ENCODE peak calls at places on chromosomes 7 and 10, in ten cellular contexts. J, N, P, K, C, R, X, O, I and Y are unnamed samples.

GRCh38 chr7:74068378-74069085 is 15.1 kb upstream of the LIMK1 start:
- DNase-seq in J (no peak), N (no peak), P (no peak), K (no peak), C (no peak), R (no peak), X (no peak), O (no peak), I (no peak), Y (no peak)

GRCh38 chr7:19145429-19146201 is 394 bp upstream of the FERD3L start:
- DNase-seq in J (no peak), N (no peak), P (no peak), K (no peak), C (no peak), R (no peak), X (no peak), O (no peak), I (no peak), Y (no peak)

GRCh38 chr10:19815478-19816419 is 483 bp upstream of the PLXDC2 start:
- DNase-seq in J (peak; percentile 19), N (no peak), P (peak; percentile 83), K (peak; percentile 56), C (no peak), R (no peak), X (peak; percentile 91), O (no peak), I (peak; percentile 77), Y (no peak)

GRCh38 chr7:19128856-19129255 is 11.4 kb upstream of the TWIST1 start:
- DNase-seq in J (no peak), N (no peak), P (no peak), K (peak; percentile 34), C (peak; percentile 72), R (no peak), X (no peak), O (no peak), I (no peak), Y (no peak)

GRCh38 chr7:75772081-75773077 is at the start of gene CCL26:
- DNase-seq in J (no peak), N (no peak), P (peak; percentile 36), K (peak; percentile 79), C (peak; percentile 92), R (peak; percentile 68), X (peak; percentile 83), O (peak; percentile 72), I (peak; percentile 46), Y (no peak)

GRCh38 chr10:52447931-52448353 is 133.9 kb downstream of the DKK1 start:
- DNase-seq in J (no peak), N (no peak), P (no peak), K (peak; percentile 20), C (peak; percentile 61), R (no peak), X (no peak), O (no peak), I (no peak), Y (no peak)

GRCh38 chr10:132174237-132174636 is 12.5 kb upstream of the DPYSL4 start:
- DNase-seq in J (no peak), N (no peak), P (no peak), K (no peak), C (no peak), R (no peak), X (no peak), O (no peak), I (no peak), Y (no peak)

GRCh38 chr10:61486738-61487396 is 33.7 kb upstream of the TMEM26 start:
- DNase-seq in J (no peak), N (no peak), P (no peak), K (peak; percentile 52), C (peak; percentile 31), R (no peak), X (no peak), O (no peak), I (no peak), Y (no peak)

GRCh38 chr7:42407828-42408227 is 170.8 kb upstream of the GLI3 start:
- DNase-seq in J (no peak), N (no peak), P (peak; percentile 53), K (no peak), C (no peak), R (no peak), X (no peak), O (no peak), I (no peak), Y (no peak)

GRCh38 chr7:391961-392524 is 102.1 kb downstream of the FOXL3 start:
- DNase-seq in J (no peak), N (no peak), P (no peak), K (no peak), C (no peak), R (no peak), X (peak; percentile 37), O (no peak), I (peak; percentile 7), Y (no peak)

GRCh38 chr10:86087716-86088115 is 278.9 kb downstream of the GRID1 start:
- DNase-seq in J (no peak), N (no peak), P (no peak), K (no peak), C (no peak), R (no peak), X (no peak), O (no peak), I (no peak), Y (no peak)

DNA sequence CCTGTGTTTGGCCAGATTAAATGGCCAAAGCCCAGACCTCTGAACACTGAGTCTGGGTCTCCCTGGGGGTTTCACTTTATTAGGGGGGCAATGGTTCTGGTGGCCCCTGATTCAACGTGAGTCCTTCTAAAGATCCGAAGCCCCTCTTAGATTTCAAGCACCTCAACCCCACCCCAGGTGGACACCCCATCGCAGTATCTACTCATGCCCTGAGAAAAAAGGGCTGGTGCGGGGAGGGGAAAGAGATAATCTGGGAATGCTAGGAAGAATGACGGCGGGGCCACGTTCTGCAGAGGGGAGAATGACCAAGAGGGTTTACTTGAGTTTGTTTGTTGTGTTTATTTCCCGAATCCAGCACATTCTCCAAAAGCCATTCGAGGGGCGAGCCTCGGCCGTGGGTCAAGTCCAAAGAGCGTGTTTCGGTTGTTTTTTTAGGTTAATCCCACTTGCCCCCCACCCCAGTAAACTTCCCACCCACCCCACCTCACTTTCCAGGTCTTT is 832 bp downstream of the PDLIM1 start:
- DNase-seq in J (no peak), N (no peak), P (no peak), K (no peak), C (no peak), R (no peak), X (no peak), O (no peak), I (no peak), Y (no peak)
- H3K4me3 ChIP-seq in J (peak overlapping the region; percentile 94), N (no peak overlapping the region), P (peak overlapping the region; percentile 73), K (peak overlapping the region; percentile 98), C (peak overlapping the region; percentile 92), R (peak overlapping the region; percentile 59), X (peak overlapping the region; percentile 70), O (peak overlapping the region; percentile 62), I (peak overlapping the region; percentile 60), Y (peak overlapping the region; percentile 96)

DNA sequence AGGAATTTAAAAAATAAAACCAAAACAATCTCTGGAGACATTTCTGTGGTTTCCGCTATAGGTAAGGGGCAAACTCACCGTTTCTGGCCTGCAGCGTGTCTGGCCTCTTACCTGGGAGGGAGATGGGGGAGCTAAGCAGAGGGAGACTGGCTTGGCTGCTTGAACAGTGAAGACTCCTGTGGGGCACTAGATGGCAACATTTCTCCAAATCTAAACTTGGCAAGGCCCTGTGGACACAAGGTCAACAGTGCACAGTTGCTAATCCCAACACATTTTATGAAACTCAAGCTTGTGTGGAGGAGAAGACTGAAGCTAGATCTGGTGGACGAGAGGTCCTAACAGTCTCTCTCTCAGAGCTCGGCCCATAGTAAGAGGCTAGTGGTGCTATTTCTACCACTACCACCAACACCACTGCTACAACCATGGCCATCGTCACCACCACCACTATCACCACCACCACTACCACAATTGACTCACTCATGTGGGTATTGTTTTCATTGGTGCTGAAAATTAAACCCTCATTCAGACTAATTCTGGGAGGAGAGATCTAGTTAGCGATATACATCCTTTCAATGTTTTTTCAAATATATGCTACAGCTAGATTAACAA is 28.4 kb upstream of the CDHR3 start:
- DNase-seq in J (no peak), N (no peak), P (peak; percentile 12), K (peak; percentile 47), C (peak; percentile 81), R (peak; percentile 11), X (no peak), O (peak; percentile 19), I (no peak), Y (no peak)
- TF ChIP-seq CTCF in J (no peak), N (no peak), P (peak; percentile 30), K (peak; percentile 48), C (peak; percentile 48), R (peak; percentile 53), X (no peak), O (peak; percentile 25), I (peak; percentile 15), Y (peak; percentile 40)

DNA sequence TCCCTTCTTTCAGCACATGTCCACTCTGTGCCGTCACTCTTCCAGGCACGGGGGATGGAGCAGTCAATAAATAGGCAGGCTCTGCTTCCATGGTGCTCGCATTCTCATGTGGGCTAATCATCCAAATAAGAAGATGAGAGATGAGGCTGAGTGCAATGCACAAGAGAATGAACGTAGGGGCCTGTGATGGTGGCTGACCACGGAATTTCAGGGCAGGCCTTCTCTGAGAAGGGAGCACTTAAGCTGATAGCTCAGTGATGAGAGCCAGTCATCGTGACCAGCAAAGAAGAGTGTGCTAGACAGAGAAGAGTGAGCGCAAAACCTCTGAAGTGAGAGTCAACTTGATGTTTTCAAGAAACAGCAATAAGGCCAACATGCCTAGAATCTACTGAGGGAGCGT is 47.9 kb downstream of the TAF3 start:
- DNase-seq in J (no peak), N (no peak), P (no peak), K (peak; percentile 35), C (no peak), R (no peak), X (no peak), O (no peak), I (no peak), Y (no peak)
- H3K4me3 ChIP-seq in J (no peak overlapping the region), N (no peak overlapping the region), P (no peak overlapping the region), K (no peak overlapping the region), C (no peak overlapping the region), R (no peak overlapping the region), X (no peak overlapping the region), O (no peak overlapping the region), I (no peak overlapping the region), Y (no peak overlapping the region)

GRCh38 chr10:17226891-17227303 is 1.1 kb upstream of the VIM start:
- DNase-seq in J (no peak), N (no peak), P (no peak), K (no peak), C (no peak), R (no peak), X (peak; percentile 64), O (no peak), I (no peak), Y (no peak)

GRCh38 chr10:17229016-17229716 is 1.1 kb downstream of the VIM start:
- DNase-seq in J (peak; percentile 85), N (peak; percentile 87), P (peak; percentile 76), K (peak; percentile 89), C (peak; percentile 95), R (no peak), X (peak; percentile 97), O (no peak), I (peak; percentile 80), Y (no peak)

GRCh38 chr10:17228081-17229015 is at the start of gene VIM:
- DNase-seq in J (peak; percentile 86), N (peak; percentile 87), P (peak; percentile 97), K (peak; percentile 96), C (peak; percentile 98), R (peak; percentile 72), X (peak; percentile 98), O (peak; percentile 84), I (peak; percentile 81), Y (peak; percentile 74)

GRCh38 chr10:17225823-17226222 is 2.2 kb upstream of the VIM start:
- DNase-seq in J (no peak), N (no peak), P (no peak), K (no peak), C (no peak), R (no peak), X (no peak), O (no peak), I (no peak), Y (no peak)

GRCh38 chr10:17227367-17228080 is 517 bp upstream of the VIM start:
- DNase-seq in J (no peak), N (no peak), P (no peak), K (peak; percentile 39), C (peak; percentile 54), R (no peak), X (no peak), O (no peak), I (no peak), Y (no peak)
- TF ChIP-seq CTCF in J (peak; percentile 83), N (peak; percentile 73), P (peak; percentile 32), K (peak; percentile 44), C (peak; percentile 44), R (peak; percentile 37), X (peak; percentile 37), O (peak; percentile 7), I (peak; percentile 53), Y (peak; percentile 37)